ENCODE peak calls at places on chromosomes 13 and 19, in five cellular contexts. Q is IMR-90, T is breast epithelium, M is body of pancreas, L is thyroid gland. R is an unnamed sample.

GRCh38 chr13:93517658-93518057 is 291.1 kb downstream of the GPC6 start:
- DNase-seq in L (no peak), Q (no peak), M (no peak), T (no peak), R (no peak)

GRCh38 chr13:89577301-89577700 is 1770.2 kb upstream of the MIR17HG start:
- DNase-seq in L (no peak), Q (no peak), T (no peak), M (no peak), R (no peak)

GRCh38 chr13:52033039-52033438 is 8.5 kb downstream of the UTP14C start:
- DNase-seq in Q (no peak), T (no peak), L (no peak), M (no peak), R (no peak)

GRCh38 chr13:102550507-102550906 is 46.3 kb upstream of the TPP2 start:
- DNase-seq in M (no peak), T (no peak), Q (no peak), L (no peak), R (no peak)

GRCh38 chr13:50319603-50320296 is 304.5 kb downstream of the KCNRG start:
- DNase-seq in T (peak; percentile 23), Q (peak; percentile 29), L (peak; percentile 23), M (peak; percentile 14), R (no peak)

GRCh38 chr19:31330237-31330636 is 19.0 kb downstream of the TSHZ3 start:
- DNase-seq in L (no peak), M (no peak), T (no peak), Q (no peak), R (no peak)

GRCh38 chr19:56916528-56916927 is 76.0 kb upstream of the PEG3 start:
- DNase-seq in T (no peak), L (no peak), Q (no peak), M (no peak), R (no peak)

GRCh38 chr19:5074830-5075394 is 106.0 kb downstream of the KDM4B start:
- DNase-seq in Q (no peak), T (no peak), M (no peak), L (no peak), R (no peak)

GRCh38 chr13:61770697-61771096 is 355.0 kb upstream of the PCDH20 start:
- DNase-seq in Q (no peak), L (no peak), M (no peak), T (no peak), R (no peak)

GRCh38 chr13:37715606-37716015 is 117.0 kb upstream of the POSTN start:
- DNase-seq in M (no peak), Q (peak; percentile 95), T (no peak), L (no peak), R (no peak)

GRCh38 chr19:33273881-33274662 is 28.3 kb downstream of the CEBPA start:
- DNase-seq in T (no peak), M (no peak), Q (peak; percentile 84), L (no peak), R (peak; percentile 54)

GRCh38 chr13:24618219-24618955 is 61.8 kb upstream of the ATP12A start:
- DNase-seq in L (peak; percentile 15), M (no peak), T (peak; percentile 21), Q (no peak), R (no peak)

GRCh38 chr13:43026262-43026661 is 2.9 kb downstream of the DNAJC15 start:
- DNase-seq in L (no peak), Q (no peak), T (no peak), M (no peak), R (no peak)

DNA sequence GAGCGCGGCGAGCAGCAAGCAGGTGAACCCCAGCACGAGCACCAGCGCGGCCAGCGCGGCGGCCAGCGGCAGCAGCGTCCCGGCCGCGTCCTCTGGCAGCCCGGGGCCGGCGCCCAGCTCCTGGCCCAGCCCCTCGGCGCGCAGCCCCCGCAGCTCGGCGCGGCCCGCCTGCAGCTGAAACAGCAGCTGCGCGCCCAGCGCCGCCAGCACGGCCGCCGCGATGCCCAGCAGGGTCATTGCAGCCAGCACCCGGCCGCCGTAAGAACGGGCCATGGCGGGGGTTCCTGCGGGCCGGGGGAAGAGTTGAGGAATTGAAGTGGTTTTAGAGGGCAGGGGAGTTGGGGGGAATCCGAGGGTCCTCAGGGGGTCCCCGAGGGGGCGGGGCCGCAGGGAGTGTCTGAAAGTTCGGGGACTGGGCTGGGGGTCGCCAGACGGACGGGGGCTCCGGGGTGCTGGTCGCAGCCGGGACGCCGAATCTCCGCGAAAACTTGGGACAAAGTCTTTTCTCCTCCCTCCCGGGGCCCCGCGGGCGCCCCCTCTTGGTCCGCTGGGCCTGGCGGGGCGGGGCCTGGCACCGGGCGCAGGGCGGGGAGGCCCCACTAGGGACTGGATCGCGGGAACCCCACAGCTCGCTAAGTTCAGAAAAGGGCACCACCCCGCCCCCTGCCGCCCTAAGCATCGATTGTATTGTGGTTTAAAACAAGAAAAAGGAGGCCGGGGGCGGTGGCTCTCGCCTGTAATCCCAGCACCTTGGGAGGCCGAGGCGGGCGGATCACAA is at the start of gene TMEM221:
- DNase-seq in Q (no peak), T (no peak), M (peak; percentile 50), L (peak; percentile 25), R (peak; percentile 53)
- TF ChIP-seq POLR2A in Q (no peak), T (no peak), M (no peak), L (no peak), R (no peak)

GRCh38 chr13:19123502-19123901 is 58.1 kb downstream of the TUBA3C start:
- DNase-seq in Q (no peak), M (no peak), T (no peak), L (no peak), R (no peak)

DNA sequence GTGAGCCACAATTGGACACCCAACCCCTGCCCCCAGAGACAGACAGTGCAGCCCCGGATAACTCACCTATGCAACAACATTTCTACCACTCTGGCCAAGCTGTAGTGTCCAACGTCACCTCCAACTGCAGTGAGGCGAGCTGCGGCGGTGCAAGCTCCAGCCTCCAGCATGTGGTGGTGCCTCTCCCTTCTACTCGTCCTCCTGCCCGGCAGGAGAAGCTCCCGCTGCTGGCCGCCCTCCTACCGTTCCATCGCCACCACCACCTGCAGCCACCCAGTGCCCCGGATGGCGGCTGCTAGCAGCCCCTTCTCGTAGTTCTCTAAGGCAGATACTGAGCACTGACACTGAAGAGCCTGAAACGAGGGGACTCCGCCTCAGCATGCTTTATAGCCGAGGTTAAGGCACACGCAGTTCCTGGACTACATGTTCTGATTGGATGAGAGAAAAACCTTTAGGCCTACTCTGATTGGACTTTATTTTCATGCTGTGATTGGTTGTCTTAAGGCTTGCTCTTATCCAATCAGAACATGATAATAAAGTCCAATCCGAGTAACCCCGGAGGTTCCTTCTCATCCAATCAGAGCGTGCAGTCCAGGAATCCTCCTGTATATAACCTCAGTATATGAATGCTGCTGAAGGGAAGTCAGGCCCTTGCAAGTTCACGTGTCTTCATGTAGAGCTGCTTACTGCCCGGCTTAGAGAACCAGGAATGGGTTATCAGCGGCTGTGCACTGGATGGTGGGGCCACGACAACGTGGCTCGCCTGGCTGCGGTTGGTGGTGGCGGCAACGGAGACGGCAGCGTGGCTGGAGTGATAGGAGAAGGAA is 63.5 kb downstream of the TUBA3C start:
- DNase-seq in M (no peak), L (no peak), T (no peak), Q (no peak), R (no peak)
- H3K4me3 ChIP-seq in M (no peak overlapping the region), L (no peak overlapping the region), T (no peak overlapping the region), Q (no peak overlapping the region), R (no peak overlapping the region)

GRCh38 chr19:11091343-11092153 is 2.3 kb downstream of the LDLR start:
- DNase-seq in M (peak; percentile 80), T (peak; percentile 95), L (no peak), Q (peak; percentile 90), R (no peak)
- TF ChIP-seq POLR2A in M (peak; percentile 85), T (no peak), L (no peak), Q (peak; percentile 66), R (no peak)

GRCh38 chr19:483332-484072 is 12.8 kb upstream of the MADCAM1 start:
- DNase-seq in L (no peak), Q (no peak), M (no peak), T (no peak), R (no peak)

GRCh38 chr19:478236-478888 is 17.5 kb upstream of the SHC2 start:
- DNase-seq in Q (no peak), T (no peak), M (no peak), L (no peak), R (no peak)

GRCh38 chr19:484494-484893 is 11.8 kb upstream of the MADCAM1 start:
- DNase-seq in M (no peak), T (no peak), L (no peak), Q (no peak), R (no peak)

GRCh38 chr19:482186-483041 is 13.9 kb upstream of the MADCAM1 start:
- DNase-seq in T (no peak), M (no peak), L (no peak), Q (no peak), R (no peak)

DNA sequence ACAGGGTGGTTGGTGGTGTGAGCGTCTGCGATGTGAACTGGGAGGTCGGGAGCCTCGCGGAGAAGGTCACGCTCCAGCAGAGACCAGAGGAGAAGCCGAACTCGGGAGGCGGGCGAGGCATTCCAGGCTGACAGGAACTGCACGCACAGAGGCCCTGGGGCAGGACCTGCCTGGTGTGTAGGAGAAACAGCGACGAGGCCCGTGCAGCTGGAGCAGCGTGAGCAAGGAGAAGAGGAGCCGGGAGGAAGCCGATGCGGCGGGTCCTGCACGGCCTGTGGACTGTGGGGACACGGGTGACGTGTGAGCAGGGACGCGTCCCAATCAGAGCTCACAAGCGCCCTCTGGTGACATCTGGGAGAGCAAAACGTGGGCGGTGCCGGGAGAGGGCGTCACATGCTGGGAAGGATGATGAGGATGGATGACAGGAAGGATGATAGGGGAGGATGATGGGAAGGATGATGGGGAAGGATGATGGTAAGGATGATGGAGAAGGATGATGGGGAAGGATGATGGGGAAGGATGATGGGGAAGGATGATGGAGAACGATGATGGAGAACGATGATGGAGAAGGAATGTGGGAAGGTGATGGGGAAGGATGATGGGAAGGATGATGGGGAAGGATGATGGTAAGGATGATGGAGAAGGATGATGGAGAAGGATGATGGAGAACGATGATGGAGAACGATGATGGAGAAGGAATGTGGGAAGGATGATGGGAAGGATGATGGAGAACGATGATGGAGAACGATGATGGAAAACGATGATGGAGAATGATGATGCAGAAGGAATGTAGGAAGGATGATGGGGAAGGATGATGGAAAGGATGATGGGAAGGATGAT is 16.1 kb upstream of the MADCAM1 start:
- DNase-seq in T (peak; percentile 57), Q (no peak), L (peak; percentile 85), M (peak; percentile 87), R (peak; percentile 84)
- H3K4me3 ChIP-seq in T (peak overlapping the region; percentile 55), Q (peak overlapping the region; percentile 22), L (no peak overlapping the region), M (no peak overlapping the region), R (peak overlapping the region; percentile 18)

GRCh38 chr19:28609091-28609755 is 603.7 kb downstream of the UQCRFS1 start:
- DNase-seq in T (no peak), Q (no peak), M (no peak), L (no peak), R (no peak)
- TF ChIP-seq POLR2A in T (no peak), Q (no peak), M (no peak), L (no peak), R (no peak)

GRCh38 chr19:11451327-11451941 is 16.0 kb downstream of the PRKCSH start:
- DNase-seq in T (no peak), M (no peak), L (no peak), Q (no peak), R (no peak)
- H3K4me3 ChIP-seq in T (peak overlapping the region; percentile 15), M (no peak overlapping the region), L (no peak overlapping the region), Q (no peak overlapping the region), R (peak overlapping the region; percentile 25)

GRCh38 chr19:52993342-52994178 is 20.2 kb upstream of the ERVV-1 start:
- DNase-seq in T (peak; percentile 73), Q (peak; percentile 66), L (peak; percentile 82), M (peak; percentile 73), R (peak; percentile 88)
- TF ChIP-seq POLR2A in T (no peak), Q (no peak), L (peak; percentile 17), M (peak; percentile 39), R (no peak)